ENCODE peak calls at places on chromosomes 3 and 15, in six cellular contexts. K, G, X, P, F and Z are unnamed samples.
A peak's percentile ranks its signal among the peaks of the same experiment; 100 is the strongest.

GRCh38 chr15:33553157-33553556 is 242.4 kb downstream of the RYR3 start:
- DNase-seq in K (no peak), G (no peak), X (no peak), P (no peak), F (no peak), Z (no peak)

GRCh38 chr3:33134026-33134625 is 20.3 kb downstream of the CRTAP start:
- DNase-seq in K (peak; percentile 74), G (no peak), X (no peak), P (no peak), F (no peak), Z (no peak)

GRCh38 chr3:15055019-15055557 is 10.0 kb downstream of the MRPS25 start:
- DNase-seq in K (peak; percentile 63), G (no peak), X (no peak), P (no peak), F (no peak), Z (no peak)

GRCh38 chr3:136735103-136735502 is 17.1 kb downstream of the STAG1 start:
- DNase-seq in K (no peak), G (no peak), X (no peak), P (no peak), F (no peak), Z (no peak)

GRCh38 chr3:101940521-101940992 is 91.2 kb downstream of the NFKBIZ start:
- DNase-seq in K (peak; percentile 99), G (no peak), X (peak; percentile 72), P (no peak), F (peak; percentile 71), Z (no peak)

GRCh38 chr3:85475346-85475745 is 516.6 kb downstream of the CADM2 start:
- DNase-seq in K (peak; percentile 6), G (no peak), X (no peak), P (no peak), F (no peak), Z (no peak)

GRCh38 chr3:44419159-44419922 is 58.1 kb downstream of the ZNF445 start:
- DNase-seq in K (no peak), G (no peak), X (no peak), P (no peak), F (no peak), Z (no peak)

GRCh38 chr3:126259411-126260391 is 79.3 kb upstream of the ALDH1L1 start:
- DNase-seq in K (peak; percentile 61), G (no peak), X (peak; percentile 89), P (peak; percentile 75), F (peak; percentile 85), Z (peak; percentile 63)

GRCh38 chr15:51260262-51260661 is 78.1 kb downstream of the CYP19A1 start:
- DNase-seq in K (peak; percentile 27), G (no peak), X (no peak), P (no peak), F (no peak), Z (no peak)

GRCh38 chr3:11553436-11554235 is 90.1 kb downstream of the VGLL4 start:
- DNase-seq in K (peak; percentile 66), G (no peak), X (peak; percentile 46), P (no peak), F (no peak), Z (no peak)

GRCh38 chr3:147431746-147432145 is 22.6 kb downstream of the ZIC1 start:
- DNase-seq in K (no peak), G (no peak), X (no peak), P (no peak), F (no peak), Z (no peak)

GRCh38 chr15:63322541-63322940 is 45.1 kb downstream of the APH1B start:
- DNase-seq in K (peak; percentile 56), G (no peak), X (peak; percentile 48), P (no peak), F (no peak), Z (no peak)

GRCh38 chr3:166270428-166270827 is 433.2 kb upstream of the BCHE start:
- DNase-seq in K (no peak), G (no peak), X (no peak), P (no peak), F (no peak), Z (no peak)

GRCh38 chr3:192884831-192885356 is 32.8 kb downstream of the MB21D2 start:
- DNase-seq in K (peak; percentile 83), G (no peak), X (no peak), P (no peak), F (no peak), Z (no peak)

GRCh38 chr3:177451940-177452484 is 254.7 kb upstream of the TBL1XR1 start:
- DNase-seq in K (peak; percentile 84), G (no peak), X (no peak), P (no peak), F (no peak), Z (no peak)

GRCh38 chr3:29644956-29645661 is 364.2 kb downstream of the RBMS3 start:
- DNase-seq in K (peak; percentile 28), G (no peak), X (no peak), P (no peak), F (no peak), Z (no peak)

GRCh38 chr15:66189291-66189690 is 64.3 kb downstream of the MEGF11 start:
- DNase-seq in K (no peak), G (no peak), X (no peak), P (no peak), F (no peak), Z (no peak)

GRCh38 chr3:177050466-177051237 is 146.6 kb downstream of the TBL1XR1 start:
- DNase-seq in K (peak; percentile 74), G (peak; percentile 4), X (no peak), P (no peak), F (no peak), Z (no peak)

GRCh38 chr15:51878446-51879386 is 49.3 kb downstream of the TMOD3 start:
- DNase-seq in K (peak; percentile 89), G (no peak), X (no peak), P (no peak), F (no peak), Z (no peak)

GRCh38 chr15:48178612-48178931 is 477 bp upstream of the MYEF2 start:
- DNase-seq in K (no peak), G (no peak), X (no peak), P (no peak), F (no peak), Z (no peak)

GRCh38 chr3:46386206-46386605 is 15.5 kb downstream of the CCR5 start:
- DNase-seq in K (peak; percentile 72), G (no peak), X (no peak), P (no peak), F (no peak), Z (no peak)

GRCh38 chr3:129621626-129622417 is 15.3 kb upstream of the PLXND1 start:
- DNase-seq in K (no peak), G (no peak), X (peak; percentile 74), P (no peak), F (no peak), Z (no peak)

GRCh38 chr3:120244834-120245225 is 40.2 kb downstream of the GPR156 start:
- DNase-seq in K (no peak), G (no peak), X (no peak), P (no peak), F (no peak), Z (peak; percentile 48)

DNA sequence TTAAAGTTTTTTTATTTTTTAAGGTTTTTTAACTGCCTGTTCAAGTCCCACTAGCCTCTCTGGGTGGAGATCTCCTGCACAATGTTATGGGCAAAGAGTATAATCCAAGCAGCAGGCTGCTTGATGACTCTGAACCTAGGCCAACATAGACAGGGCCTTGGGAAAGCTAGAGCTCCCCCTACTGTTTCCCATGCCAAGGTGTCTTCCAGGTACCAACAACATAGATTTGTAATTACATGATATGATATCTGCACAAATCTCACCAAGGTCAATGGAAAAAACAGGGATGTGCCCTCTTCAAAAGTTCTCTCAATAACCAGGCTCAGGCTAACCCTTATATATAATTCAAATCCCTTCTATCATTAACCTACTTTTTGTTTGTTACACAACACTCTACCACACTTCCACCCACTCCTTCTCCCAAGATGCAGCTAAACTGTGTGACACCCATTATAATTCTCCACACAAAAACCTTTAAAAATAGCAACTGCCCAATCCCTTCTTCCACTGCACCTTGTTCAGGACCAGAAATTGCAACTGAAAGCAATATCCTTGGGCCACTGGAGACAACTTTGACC is 43.8 kb downstream of the RBM15B start:
- DNase-seq in K (peak; percentile 72), G (peak; percentile 23), X (peak; percentile 30), P (no peak), F (no peak), Z (peak; percentile 59)
- TF ChIP-seq CTCF in K (peak; percentile 89), G (peak; percentile 45), X (peak; percentile 63), P (peak; percentile 55), F (peak; percentile 68), Z (peak; percentile 86)

GRCh38 chr15:98160236-98160635 is 199.7 kb downstream of the ARRDC4 start:
- DNase-seq in K (no peak), G (no peak), X (no peak), P (no peak), F (no peak), Z (no peak)

GRCh38 chr15:98164986-98165385 is 204.5 kb downstream of the ARRDC4 start:
- DNase-seq in K (no peak), G (no peak), X (no peak), P (no peak), F (no peak), Z (no peak)

GRCh38 chr15:98169551-98169950 is 209.0 kb downstream of the ARRDC4 start:
- DNase-seq in K (no peak), G (no peak), X (no peak), P (no peak), F (no peak), Z (no peak)

GRCh38 chr15:98163319-98164030 is 203.0 kb downstream of the ARRDC4 start:
- DNase-seq in K (no peak), G (no peak), X (no peak), P (no peak), F (no peak), Z (no peak)

DNA sequence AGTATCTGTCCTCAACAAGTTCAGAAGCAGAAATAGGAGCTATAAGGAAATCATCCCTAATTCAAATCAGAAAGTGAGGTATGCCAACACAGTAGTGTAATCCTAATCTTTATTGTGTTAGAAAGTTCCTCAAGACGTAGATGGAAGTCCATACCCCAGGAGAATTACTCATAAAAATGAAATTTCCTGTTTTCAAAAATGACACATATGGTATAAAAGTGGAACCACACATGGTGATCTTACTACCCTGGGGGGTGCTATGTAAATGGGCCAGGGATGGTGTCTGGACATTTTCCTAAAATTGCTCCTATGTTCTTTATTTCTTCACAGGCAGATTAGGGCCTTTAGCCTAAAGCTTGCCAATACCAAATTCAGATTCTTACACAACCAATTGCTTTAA is 204.1 kb downstream of the ARRDC4 start:
- DNase-seq in K (peak; percentile 22), G (no peak), X (no peak), P (no peak), F (no peak), Z (no peak)
- H3K4me3 ChIP-seq in K (no peak overlapping the region), G (no peak overlapping the region), X (no peak overlapping the region), P (no peak overlapping the region), F (no peak overlapping the region), Z (no peak overlapping the region)

DNA sequence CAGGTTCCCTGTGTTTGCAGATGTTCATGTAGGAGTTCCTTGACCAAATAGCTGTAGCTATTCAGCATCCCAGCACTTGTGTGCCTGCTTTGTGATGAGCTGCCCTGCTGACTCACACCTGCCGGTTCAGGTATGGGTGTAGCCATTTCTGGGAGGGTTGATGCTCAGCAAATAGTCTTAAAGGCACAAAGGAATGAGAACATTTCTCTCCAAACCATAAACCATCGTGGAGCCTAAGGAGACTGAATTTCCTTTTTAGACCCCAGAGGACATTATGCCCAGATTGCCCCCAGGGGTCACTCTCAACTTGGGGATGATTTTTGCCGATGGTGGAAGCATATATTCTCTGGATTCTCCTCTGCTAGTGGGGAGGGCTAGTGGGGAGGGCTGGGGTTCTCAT is 80.6 kb downstream of the ADAMTSL3 start:
- DNase-seq in K (peak; percentile 23), G (no peak), X (no peak), P (no peak), F (no peak), Z (peak; percentile 37)
- TF ChIP-seq CTCF in K (peak; percentile 24), G (no peak), X (peak; percentile 31), P (no peak), F (no peak), Z (peak; percentile 57)

GRCh38 chr3:196225763-196226364 is 9.5 kb downstream of the SLC51A start:
- DNase-seq in K (no peak), G (no peak), X (no peak), P (no peak), F (no peak), Z (no peak)
- H3K4me3 ChIP-seq in K (no peak overlapping the region), G (no peak overlapping the region), X (no peak overlapping the region), P (no peak overlapping the region), F (no peak overlapping the region), Z (no peak overlapping the region)